ENCODE peak calls at places on chromosomes 12 and 14, in six cellular contexts. One of them, this sample, is unnamed.

GRCh38 chr14:61750708-61751474 is 11.3 kb upstream of the SNAPC1 start:
- DNase-seq in A172: no peak
- DNase-seq in heart left ventricle: peak
- DNase-seq in adipocyte: peak
- DNase-seq in ELF-1: peak
- DNase-seq in effector CD4-positive, alpha-beta T cell: peak
- DNase-seq in this sample: peak

GRCh38 chr14:68341765-68342212 is 451.1 kb downstream of the ZFP36L1 start:
- DNase-seq in A172: no peak
- DNase-seq in heart left ventricle: no peak
- DNase-seq in adipocyte: no peak
- DNase-seq in ELF-1: no peak
- DNase-seq in effector CD4-positive, alpha-beta T cell: no peak
- DNase-seq in this sample: no peak

GRCh38 chr12:17235996-17236395 is 630.0 kb upstream of the LMO3 start:
- DNase-seq in A172: no peak
- DNase-seq in heart left ventricle: no peak
- DNase-seq in adipocyte: no peak
- DNase-seq in ELF-1: no peak
- DNase-seq in effector CD4-positive, alpha-beta T cell: no peak
- DNase-seq in this sample: no peak

GRCh38 chr12:62468394-62468793 is 1.8 kb downstream of the MON2 start:
- DNase-seq in A172: no peak
- DNase-seq in heart left ventricle: no peak
- DNase-seq in adipocyte: peak
- DNase-seq in ELF-1: no peak
- DNase-seq in effector CD4-positive, alpha-beta T cell: no peak
- DNase-seq in this sample: peak

GRCh38 chr12:108784270-108784669 is 53.0 kb upstream of the CORO1C start:
- DNase-seq in A172: no peak
- DNase-seq in heart left ventricle: no peak
- DNase-seq in adipocyte: no peak
- DNase-seq in ELF-1: no peak
- DNase-seq in effector CD4-positive, alpha-beta T cell: no peak
- DNase-seq in this sample: no peak

GRCh38 chr12:75275702-75276101 is 54.4 kb downstream of the CAPS2 start:
- DNase-seq in A172: no peak
- DNase-seq in heart left ventricle: no peak
- DNase-seq in adipocyte: no peak
- DNase-seq in ELF-1: no peak
- DNase-seq in effector CD4-positive, alpha-beta T cell: no peak
- DNase-seq in this sample: no peak

GRCh38 chr14:40053396-40053795 is 621.2 kb upstream of the FBXO33 start:
- DNase-seq in A172: no peak
- DNase-seq in heart left ventricle: no peak
- DNase-seq in adipocyte: no peak
- DNase-seq in ELF-1: no peak
- DNase-seq in effector CD4-positive, alpha-beta T cell: no peak
- DNase-seq in this sample: no peak

GRCh38 chr14:82388488-82388887 is 854.8 kb upstream of the SEL1L start:
- DNase-seq in A172: no peak
- DNase-seq in heart left ventricle: no peak
- DNase-seq in adipocyte: no peak
- DNase-seq in ELF-1: no peak
- DNase-seq in effector CD4-positive, alpha-beta T cell: no peak
- DNase-seq in this sample: no peak

GRCh38 chr12:39272934-39273770 is 169.8 kb downstream of the KIF21A start:
- DNase-seq in A172: peak
- DNase-seq in heart left ventricle: no peak
- DNase-seq in adipocyte: peak
- DNase-seq in ELF-1: peak
- DNase-seq in effector CD4-positive, alpha-beta T cell: peak
- DNase-seq in this sample: peak

GRCh38 chr12:119788783-119789182 is 88.3 kb downstream of the CIT start:
- DNase-seq in A172: peak
- DNase-seq in heart left ventricle: no peak
- DNase-seq in adipocyte: peak
- DNase-seq in ELF-1: no peak
- DNase-seq in effector CD4-positive, alpha-beta T cell: no peak
- DNase-seq in this sample: peak

GRCh38 chr12:3745152-3745551 is 7.8 kb downstream of the CRACR2A start:
- DNase-seq in A172: no peak
- DNase-seq in heart left ventricle: no peak
- DNase-seq in adipocyte: no peak
- DNase-seq in ELF-1: no peak
- DNase-seq in effector CD4-positive, alpha-beta T cell: no peak
- DNase-seq in this sample: no peak

GRCh38 chr12:130633771-130634170 is 82.3 kb downstream of the RIMBP2 start:
- DNase-seq in A172: no peak
- DNase-seq in heart left ventricle: no peak
- DNase-seq in adipocyte: no peak
- DNase-seq in ELF-1: peak
- DNase-seq in effector CD4-positive, alpha-beta T cell: no peak
- DNase-seq in this sample: no peak

GRCh38 chr12:28569698-28570411 is 379.6 kb downstream of the CCDC91 start:
- DNase-seq in A172: peak
- DNase-seq in heart left ventricle: no peak
- DNase-seq in adipocyte: peak
- DNase-seq in ELF-1: no peak
- DNase-seq in effector CD4-positive, alpha-beta T cell: no peak
- DNase-seq in this sample: peak

GRCh38 chr14:95760596-95760995 is 46.7 kb upstream of the TCL1A start:
- DNase-seq in A172: no peak
- DNase-seq in heart left ventricle: no peak
- DNase-seq in adipocyte: no peak
- DNase-seq in ELF-1: no peak
- DNase-seq in effector CD4-positive, alpha-beta T cell: no peak
- DNase-seq in this sample: no peak

GRCh38 chr14:73753887-73754880 is 40.0 kb upstream of the PNMA1 start:
- DNase-seq in A172: no peak
- DNase-seq in heart left ventricle: peak
- DNase-seq in adipocyte: peak
- DNase-seq in ELF-1: no peak
- DNase-seq in effector CD4-positive, alpha-beta T cell: no peak
- DNase-seq in this sample: no peak

GRCh38 chr14:90491868-90492560 is 95.2 kb downstream of the CALM1 start:
- DNase-seq in A172: no peak
- DNase-seq in heart left ventricle: no peak
- DNase-seq in adipocyte: no peak
- DNase-seq in ELF-1: peak
- DNase-seq in effector CD4-positive, alpha-beta T cell: no peak
- DNase-seq in this sample: no peak

GRCh38 chr12:98733667-98734350 is 88.7 kb downstream of the APAF1 start:
- DNase-seq in A172: no peak
- DNase-seq in heart left ventricle: no peak
- DNase-seq in adipocyte: peak
- DNase-seq in ELF-1: no peak
- DNase-seq in effector CD4-positive, alpha-beta T cell: no peak
- DNase-seq in this sample: peak

GRCh38 chr14:101201535-101202125 is 298.1 kb upstream of the RTL1 start:
- DNase-seq in A172: no peak
- DNase-seq in heart left ventricle: no peak
- DNase-seq in adipocyte: no peak
- DNase-seq in ELF-1: no peak
- DNase-seq in effector CD4-positive, alpha-beta T cell: no peak
- DNase-seq in this sample: no peak

GRCh38 chr12:42496886-42497285 is 92.7 kb downstream of the PRICKLE1 start:
- DNase-seq in A172: no peak
- DNase-seq in heart left ventricle: no peak
- DNase-seq in adipocyte: no peak
- DNase-seq in ELF-1: no peak
- DNase-seq in effector CD4-positive, alpha-beta T cell: no peak
- DNase-seq in this sample: no peak

GRCh38 chr14:90760055-90760444 is 56.2 kb downstream of the TTC7B start:
- DNase-seq in A172: no peak
- DNase-seq in heart left ventricle: no peak
- DNase-seq in adipocyte: no peak
- DNase-seq in ELF-1: no peak
- DNase-seq in effector CD4-positive, alpha-beta T cell: no peak
- DNase-seq in this sample: no peak

GRCh38 chr12:68611094-68611818 is 557 bp downstream of the RAP1B start:
- DNase-seq in A172: peak
- DNase-seq in heart left ventricle: peak
- DNase-seq in adipocyte: peak
- DNase-seq in ELF-1: peak
- DNase-seq in effector CD4-positive, alpha-beta T cell: peak
- DNase-seq in this sample: peak

GRCh38 chr12:121582583-121583333 is 1.9 kb upstream of the KDM2B start:
- DNase-seq in A172: no peak
- DNase-seq in heart left ventricle: no peak
- DNase-seq in adipocyte: no peak
- DNase-seq in ELF-1: peak
- DNase-seq in effector CD4-positive, alpha-beta T cell: no peak
- DNase-seq in this sample: peak

GRCh38 chr12:78359530-78359929 is 505.0 kb upstream of the SYT1 start:
- DNase-seq in A172: no peak
- DNase-seq in heart left ventricle: no peak
- DNase-seq in adipocyte: peak
- DNase-seq in ELF-1: no peak
- DNase-seq in effector CD4-positive, alpha-beta T cell: no peak
- DNase-seq in this sample: peak

GRCh38 chr12:57477710-57478681 is 1.7 kb downstream of the ARHGAP9 start:
- DNase-seq in A172: peak
- DNase-seq in heart left ventricle: peak
- DNase-seq in adipocyte: no peak
- DNase-seq in ELF-1: peak
- DNase-seq in effector CD4-positive, alpha-beta T cell: peak
- DNase-seq in this sample: no peak

GRCh38 chr14:68426661-68427549 is 366.0 kb downstream of the ZFP36L1 start:
- DNase-seq in A172: no peak
- DNase-seq in heart left ventricle: no peak
- DNase-seq in adipocyte: no peak
- DNase-seq in ELF-1: no peak
- DNase-seq in effector CD4-positive, alpha-beta T cell: no peak
- DNase-seq in this sample: no peak

GRCh38 chr12:99647453-99647852 is at the start of gene GARIN6:
- DNase-seq in A172: no peak
- DNase-seq in heart left ventricle: no peak
- DNase-seq in adipocyte: no peak
- DNase-seq in ELF-1: no peak
- DNase-seq in effector CD4-positive, alpha-beta T cell: no peak
- DNase-seq in this sample: no peak

GRCh38 chr12:81468206-81468605 is 290.9 kb downstream of the PPFIA2 start:
- DNase-seq in A172: peak
- DNase-seq in heart left ventricle: no peak
- DNase-seq in adipocyte: peak
- DNase-seq in ELF-1: no peak
- DNase-seq in effector CD4-positive, alpha-beta T cell: no peak
- DNase-seq in this sample: peak

GRCh38 chr14:96960598-96961116 is 163.5 kb downstream of the VRK1 start:
- DNase-seq in A172: no peak
- DNase-seq in heart left ventricle: no peak
- DNase-seq in adipocyte: no peak
- DNase-seq in ELF-1: no peak
- DNase-seq in effector CD4-positive, alpha-beta T cell: no peak
- DNase-seq in this sample: no peak

GRCh38 chr12:105204916-105205315 is 31.1 kb downstream of the APPL2 start:
- DNase-seq in A172: peak
- DNase-seq in heart left ventricle: no peak
- DNase-seq in adipocyte: peak
- DNase-seq in ELF-1: no peak
- DNase-seq in effector CD4-positive, alpha-beta T cell: no peak
- DNase-seq in this sample: peak

GRCh38 chr12:49673446-49674317 is 33.5 kb downstream of the FMNL3 start:
- DNase-seq in A172: peak
- DNase-seq in heart left ventricle: peak
- DNase-seq in adipocyte: peak
- DNase-seq in ELF-1: peak
- DNase-seq in effector CD4-positive, alpha-beta T cell: peak
- DNase-seq in this sample: peak

GRCh38 chr14:98685725-98686124 is 586.3 kb downstream of the BCL11B start:
- DNase-seq in A172: no peak
- DNase-seq in heart left ventricle: no peak
- DNase-seq in adipocyte: no peak
- DNase-seq in ELF-1: no peak
- DNase-seq in effector CD4-positive, alpha-beta T cell: no peak
- DNase-seq in this sample: no peak

GRCh38 chr12:24197517-24197916 is 248.0 kb upstream of the SOX5 start:
- DNase-seq in A172: no peak
- DNase-seq in heart left ventricle: no peak
- DNase-seq in adipocyte: no peak
- DNase-seq in ELF-1: no peak
- DNase-seq in effector CD4-positive, alpha-beta T cell: no peak
- DNase-seq in this sample: no peak

GRCh38 chr12:28231248-28231647 is 41.0 kb downstream of the CCDC91 start:
- DNase-seq in A172: no peak
- DNase-seq in heart left ventricle: no peak
- DNase-seq in adipocyte: no peak
- DNase-seq in ELF-1: no peak
- DNase-seq in effector CD4-positive, alpha-beta T cell: no peak
- DNase-seq in this sample: no peak

GRCh38 chr14:101241147-101241546 is 320.1 kb upstream of the DIO3 start:
- DNase-seq in A172: no peak
- DNase-seq in heart left ventricle: no peak
- DNase-seq in adipocyte: no peak
- DNase-seq in ELF-1: no peak
- DNase-seq in effector CD4-positive, alpha-beta T cell: no peak
- DNase-seq in this sample: no peak

GRCh38 chr14:64569108-64570045 is 19.6 kb downstream of the PPP1R36 start:
- DNase-seq in A172: peak
- DNase-seq in heart left ventricle: peak
- DNase-seq in adipocyte: peak
- DNase-seq in ELF-1: peak
- DNase-seq in effector CD4-positive, alpha-beta T cell: no peak
- DNase-seq in this sample: peak

GRCh38 chr12:28941248-28941647 is 207.8 kb upstream of the FAR2 start:
- DNase-seq in A172: no peak
- DNase-seq in heart left ventricle: no peak
- DNase-seq in adipocyte: no peak
- DNase-seq in ELF-1: no peak
- DNase-seq in effector CD4-positive, alpha-beta T cell: no peak
- DNase-seq in this sample: peak

GRCh38 chr12:74689071-74689655 is 151.5 kb downstream of the ATXN7L3B start:
- DNase-seq in A172: peak
- DNase-seq in heart left ventricle: no peak
- DNase-seq in adipocyte: peak
- DNase-seq in ELF-1: no peak
- DNase-seq in effector CD4-positive, alpha-beta T cell: no peak
- DNase-seq in this sample: peak

GRCh38 chr14:52267501-52268190 is at the start of gene PTGDR:
- DNase-seq in A172: no peak
- DNase-seq in heart left ventricle: peak
- DNase-seq in adipocyte: peak
- DNase-seq in ELF-1: peak
- DNase-seq in effector CD4-positive, alpha-beta T cell: peak
- DNase-seq in this sample: peak

GRCh38 chr12:48053122-48053521 is 48.8 kb upstream of the COL2A1 start:
- DNase-seq in A172: no peak
- DNase-seq in heart left ventricle: no peak
- DNase-seq in adipocyte: no peak
- DNase-seq in ELF-1: no peak
- DNase-seq in effector CD4-positive, alpha-beta T cell: no peak
- DNase-seq in this sample: no peak

This sample was measured in fibroblast of the aortic adventitia.